ENCODE peak calls at places on chromosomes 4 and X, in five cellular contexts. J, G, N, Y and P are unnamed samples.

GRCh38 chrX:39888730-39889129 is 209.0 kb downstream of the BCOR start:
- DNase-seq in N (no peak), G (no peak), Y (no peak), J (no peak), P (no peak)

GRCh38 chr4:66929748-66930147 is 615.6 kb downstream of the CENPC start:
- DNase-seq in Y (no peak), G (no peak), J (no peak), N (no peak), P (no peak)

GRCh38 chr4:136505020-136505419 is 1027.3 kb downstream of the PCDH18 start:
- DNase-seq in N (no peak), Y (no peak), J (no peak), G (no peak), P (no peak)

GRCh38 chrX:14377427-14377826 is 151.9 kb upstream of the GLRA2 start:
- DNase-seq in J (no peak), G (no peak), N (no peak), Y (no peak), P (no peak)

GRCh38 chrX:30010471-30010870 is 204.9 kb upstream of the MAGEB2 start:
- DNase-seq in G (no peak), N (no peak), Y (no peak), J (peak), P (no peak)

GRCh38 chrX:115409551-115409950 is 120.0 kb downstream of the LUZP4 start:
- DNase-seq in J (no peak), G (no peak), N (no peak), Y (no peak), P (no peak)

GRCh38 chr4:10101559-10102192 is 14.9 kb downstream of the WDR1 start:
- DNase-seq in G (no peak), J (no peak), Y (no peak), N (peak), P (no peak)

GRCh38 chr4:20408596-20408995 is 156.9 kb downstream of the SLIT2 start:
- DNase-seq in G (no peak), Y (no peak), N (peak), J (no peak), P (no peak)

GRCh38 chrX:107706309-107706708 is 69.3 kb downstream of the TSC22D3 start:
- DNase-seq in Y (no peak), J (no peak), N (no peak), G (peak), P (no peak)

GRCh38 chrX:136728393-136728792 is 52.3 kb downstream of the ARHGEF6 start:
- DNase-seq in N (no peak), G (no peak), J (no peak), Y (no peak), P (no peak)

GRCh38 chr4:20764353-20764752 is 64.1 kb downstream of the PACRGL start:
- DNase-seq in J (no peak), Y (no peak), G (no peak), N (peak), P (no peak)

GRCh38 chrX:111519215-111519614 is 7.8 kb downstream of the SERTM2 start:
- DNase-seq in J (no peak), N (peak), G (no peak), Y (no peak), P (no peak)

GRCh38 chr4:15040916-15041463 is 38.7 kb downstream of the CPEB2 start:
- DNase-seq in N (peak), Y (no peak), J (no peak), G (no peak), P (no peak)

GRCh38 chr4:15043922-15044321 is 41.6 kb downstream of the CPEB2 start:
- DNase-seq in N (peak), G (no peak), J (no peak), Y (no peak), P (no peak)

GRCh38 chr4:15042529-15043167 is 40.4 kb downstream of the CPEB2 start:
- DNase-seq in G (no peak), N (no peak), J (peak), Y (no peak), P (no peak)

GRCh38 chr4:15037923-15038541 is 35.8 kb downstream of the CPEB2 start:
- DNase-seq in J (no peak), N (no peak), G (no peak), Y (no peak), P (no peak)

GRCh38 chr4:15043226-15043625 is 40.9 kb downstream of the CPEB2 start:
- DNase-seq in J (no peak), N (no peak), G (no peak), Y (no peak), P (no peak)
- TF ChIP-seq CTCF in J (peak), N (no peak), G (no peak), Y (no peak), P (no peak)

GRCh38 chr4:7238300-7238960 is 46.1 kb downstream of the SORCS2 start:
- DNase-seq in G (no peak), Y (no peak), J (no peak), N (no peak), P (no peak)
- TF ChIP-seq CTCF in G (no peak), Y (no peak), J (peak), N (peak), P (peak)

GRCh38 chr4:108155373-108155772 is 13.4 kb downstream of the LEF1 start:
- DNase-seq in Y (no peak), J (no peak), N (peak), G (no peak), P (no peak)
- TF ChIP-seq CTCF in Y (no peak), J (no peak), N (no peak), G (no peak), P (no peak)

DNA sequence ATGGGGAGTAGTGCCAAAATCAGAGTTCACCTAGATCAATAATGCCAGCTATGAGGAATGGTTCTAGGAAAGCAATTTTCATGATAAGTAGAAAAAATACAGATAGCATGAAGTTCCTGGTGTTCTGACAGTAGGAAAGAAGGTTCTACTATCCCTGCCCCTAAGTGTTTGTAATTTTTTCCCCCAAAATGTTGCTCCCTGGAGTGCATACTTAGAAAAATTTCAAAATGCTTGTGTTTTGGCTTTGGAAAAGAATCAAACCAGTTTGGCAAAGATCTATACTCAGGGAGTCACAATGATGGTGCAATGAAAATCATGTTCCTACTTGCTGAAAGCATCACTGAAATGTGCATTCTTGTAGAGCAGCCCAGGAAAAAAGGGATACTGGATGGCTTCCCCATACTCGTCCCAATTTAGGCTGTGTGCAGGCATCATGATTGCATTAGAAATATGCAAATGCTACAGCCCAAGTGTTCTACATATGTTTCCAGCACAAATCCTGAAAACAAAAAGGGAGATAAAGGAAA is 74.7 kb downstream of the LPAR4 start:
- DNase-seq in G (no peak), J (no peak), Y (no peak), N (no peak), P (no peak)
- TF ChIP-seq CTCF in G (no peak), J (no peak), Y (no peak), N (no peak), P (no peak)

DNA sequence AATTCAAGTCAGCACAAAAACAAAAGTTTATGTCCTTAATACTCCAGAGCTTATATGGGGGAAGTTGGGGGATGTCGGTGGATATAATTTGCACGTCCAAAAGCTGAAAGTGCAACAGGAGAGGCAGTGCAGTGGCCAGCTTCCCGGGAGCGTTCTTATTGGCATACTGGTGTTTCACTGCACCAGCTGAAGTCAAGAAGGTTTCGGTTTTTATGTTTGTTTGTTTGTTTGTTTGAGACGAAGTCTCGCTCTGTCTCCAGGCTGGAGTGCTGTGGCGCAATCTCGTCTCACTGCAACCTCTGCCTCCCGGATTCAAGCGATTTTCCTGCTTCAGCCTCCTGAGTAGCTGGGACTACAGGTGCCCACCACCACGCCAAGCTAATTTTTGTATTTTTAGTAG is 28.6 kb upstream of the TLR3 start:
- DNase-seq in N (no peak), J (no peak), Y (no peak), G (no peak), P (no peak)
- TF ChIP-seq CTCF in N (no peak), J (no peak), Y (no peak), G (no peak), P (no peak)

GRCh38 chr4:154858166-154858565 is 77.1 kb downstream of the RBM46 start:
- DNase-seq in J (no peak), G (no peak), N (no peak), Y (no peak), P (no peak)

GRCh38 chr4:154854362-154854761 is 73.3 kb downstream of the RBM46 start:
- DNase-seq in G (no peak), J (no peak), Y (no peak), N (peak), P (no peak)
- TF ChIP-seq CTCF in G (no peak), J (no peak), Y (no peak), N (no peak), P (no peak)

DNA sequence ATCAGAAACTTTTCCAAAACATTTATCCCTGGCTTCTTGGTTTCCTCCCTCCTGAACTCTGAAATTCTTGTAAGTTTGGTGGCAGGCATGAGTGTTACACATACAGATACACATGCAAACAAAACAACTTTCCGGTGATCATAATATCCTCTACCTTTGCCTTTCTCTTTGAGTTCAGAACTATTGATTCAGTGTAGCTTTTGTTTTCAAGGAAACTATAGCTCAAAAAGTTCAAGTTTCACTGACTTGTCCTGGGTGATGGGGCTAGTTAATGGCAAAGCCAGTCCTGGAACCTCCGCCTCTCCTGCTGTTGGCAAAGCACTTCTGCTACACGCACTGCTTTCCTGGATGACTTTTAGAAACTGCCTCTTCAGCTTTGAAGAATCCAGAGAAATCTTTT is 177.3 kb upstream of the FAT1 start:
- DNase-seq in G (no peak), Y (no peak), J (no peak), N (no peak), P (no peak)
- TF ChIP-seq CTCF in G (no peak), Y (no peak), J (no peak), N (no peak), P (no peak)

GRCh38 chr4:86106475-86106874 is 253.4 kb downstream of the MAPK10 start:
- DNase-seq in N (no peak), G (no peak), Y (no peak), J (no peak), P (no peak)

GRCh38 chr4:86108152-86108551 is 251.7 kb downstream of the MAPK10 start:
- DNase-seq in G (no peak), Y (no peak), J (no peak), N (no peak), P (no peak)

GRCh38 chr4:86108834-86109233 is 251.0 kb downstream of the MAPK10 start:
- DNase-seq in Y (no peak), N (no peak), G (no peak), J (no peak), P (no peak)

GRCh38 chr4:86101841-86102240 is 258.0 kb downstream of the MAPK10 start:
- DNase-seq in J (no peak), Y (no peak), G (no peak), N (no peak), P (no peak)

GRCh38 chr4:86107112-86107511 is 252.7 kb downstream of the MAPK10 start:
- DNase-seq in J (no peak), N (no peak), Y (no peak), G (no peak), P (no peak)
- TF ChIP-seq CTCF in J (no peak), N (no peak), Y (no peak), G (no peak), P (no peak)

GRCh38 chr4:141845901-141846300 is 209.5 kb downstream of the IL15 start:
- DNase-seq in Y (no peak), J (no peak), G (no peak), N (no peak), P (no peak)

GRCh38 chr4:141849778-141850177 is 213.4 kb downstream of the IL15 start:
- DNase-seq in N (peak), J (no peak), Y (no peak), G (no peak), P (no peak)

GRCh38 chr4:141853091-141853734 is 216.8 kb downstream of the IL15 start:
- DNase-seq in N (no peak), G (no peak), J (no peak), Y (peak), P (no peak)

GRCh38 chr4:141851246-141851891 is 215.0 kb downstream of the IL15 start:
- DNase-seq in G (no peak), Y (no peak), J (no peak), N (peak), P (no peak)

GRCh38 chr4:141849367-141849766 is 213.0 kb downstream of the IL15 start:
- DNase-seq in Y (no peak), G (no peak), J (no peak), N (no peak), P (no peak)
- TF ChIP-seq CTCF in Y (no peak), G (no peak), J (no peak), N (no peak), P (no peak)